ENCODE peak calls at places on chromosomes 16 and 17, in five cellular contexts. B is astrocyte of the spinal cord; N is CD4-positive, alpha-beta T cell; I is IMR-90; G is WTC11. K is an unnamed sample.

GRCh38 chr17:38628441-38628840 is 22.7 kb upstream of the SRCIN1 start:
- DNase-seq in B (no peak), N (no peak), I (peak), G (peak), K (peak)

GRCh38 chr17:47848198-47848513 is 2.8 kb downstream of the SP6 start:
- DNase-seq in B (no peak), N (no peak), I (no peak), G (no peak), K (no peak)

GRCh38 chr17:7589204-7589868 is 558 bp downstream of the SOX15 start:
- DNase-seq in B (peak), N (peak), I (peak), G (peak), K (peak)

GRCh38 chr16:10647264-10647720 is 47.4 kb downstream of the TEKT5 start:
- DNase-seq in B (no peak), N (no peak), I (no peak), G (no peak), K (no peak)

GRCh38 chr17:1574697-1575471 is 12.3 kb upstream of the PITPNA start:
- DNase-seq in B (no peak), N (no peak), I (no peak), G (peak), K (no peak)

GRCh38 chr17:2101448-2102257 is 46.8 kb downstream of the HIC1 start:
- DNase-seq in B (peak), N (peak), I (no peak), G (no peak), K (no peak)

GRCh38 chr17:4938670-4939553 is 934 bp downstream of the SLC25A11 start:
- DNase-seq in B (no peak), N (no peak), I (no peak), G (no peak), K (peak)

GRCh38 chr16:49652441-49653175 is 203.3 kb downstream of the ZNF423 start:
- DNase-seq in B (peak), N (no peak), I (no peak), G (no peak), K (peak)

GRCh38 chr16:46857261-46857962 is 26.4 kb upstream of the C16orf87 start:
- DNase-seq in B (peak), N (no peak), I (peak), G (no peak), K (peak)

GRCh38 chr17:1561420-1562177 is 993 bp downstream of the PITPNA start:
- DNase-seq in B (no peak), N (peak), I (no peak), G (peak), K (peak)

GRCh38 chr17:77404812-77405581 is 264.2 kb downstream of the SEC14L1 start:
- DNase-seq in B (peak), N (peak), I (peak), G (no peak), K (peak)

GRCh38 chr16:67967956-67968439 is 439 bp downstream of the SLC12A4 start:
- DNase-seq in B (no peak), N (peak), I (peak), G (peak), K (no peak)

GRCh38 chr16:57906385-57907316 is 64.3 kb downstream of the CNGB1 start:
- DNase-seq in B (no peak), N (peak), I (no peak), G (peak), K (no peak)

GRCh38 chr17:7838291-7839075 is 4.5 kb downstream of the KDM6B start:
- DNase-seq in B (peak), N (no peak), I (peak), G (no peak), K (peak)

GRCh38 chr17:59331929-59332889 is 754 bp downstream of the YPEL2 start:
- DNase-seq in B (no peak), N (peak), I (no peak), G (peak), K (no peak)

GRCh38 chr17:73770115-73770848 is 126.0 kb upstream of the SDK2 start:
- DNase-seq in B (peak), N (no peak), I (peak), G (no peak), K (peak)

GRCh38 chr17:14302421-14303099 is 1.7 kb downstream of the HS3ST3B1 start:
- DNase-seq in B (peak), N (peak), I (peak), G (peak), K (peak)

GRCh38 chr17:14301761-14302401 is 1.0 kb downstream of the HS3ST3B1 start:
- DNase-seq in B (peak), N (peak), I (peak), G (no peak), K (peak)

GRCh38 chr17:14301279-14301760 is 439 bp downstream of the HS3ST3B1 start:
- DNase-seq in B (peak), N (peak), I (no peak), G (no peak), K (no peak)

GRCh38 chr17:14299261-14300093 is 1.4 kb upstream of the HS3ST3B1 start:
- DNase-seq in B (peak), N (no peak), I (no peak), G (peak), K (peak)

DNA sequence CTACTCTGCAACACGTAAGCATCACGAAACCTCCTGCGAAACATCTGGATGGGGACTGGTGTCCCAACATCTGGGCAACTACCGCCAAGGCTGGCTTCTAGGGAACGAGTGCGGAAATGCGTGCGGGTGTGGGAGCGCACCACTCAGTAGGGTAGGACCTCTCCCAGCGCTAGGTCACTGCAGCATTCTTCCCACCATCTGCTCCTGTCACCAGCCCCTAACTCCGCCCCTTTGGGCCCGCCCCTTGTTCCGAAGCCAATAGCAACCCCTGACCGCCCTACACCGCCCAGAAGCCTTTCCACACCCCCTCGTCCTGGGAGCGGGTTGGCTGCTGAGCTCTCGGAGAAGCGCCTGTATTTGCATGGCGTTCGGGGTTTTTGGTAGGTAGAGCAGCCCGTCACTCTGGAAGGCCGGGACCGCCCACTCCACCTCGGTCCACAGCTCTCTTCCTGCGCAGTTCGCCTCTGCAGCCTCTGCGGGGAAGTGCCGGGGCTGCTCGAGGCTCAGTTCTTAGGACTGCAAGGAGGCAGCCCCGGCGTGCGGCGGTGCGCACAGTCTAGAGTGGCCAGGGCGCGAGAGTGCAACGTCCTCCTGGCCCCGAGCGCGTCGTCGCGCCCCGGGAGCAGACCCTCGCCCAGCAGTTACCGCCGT is at the start of gene HS3ST3B1:
- DNase-seq in B (peak), N (peak), I (peak), G (peak), K (peak)
- TF ChIP-seq CTCF in B (no peak), N (no peak), I (no peak), G (no peak), K (peak)

GRCh38 chr16:85056211-85056748 is 28.7 kb downstream of the KIAA0513 start:
- DNase-seq in B (no peak), N (no peak), I (peak), G (peak), K (peak)
- TF ChIP-seq CTCF in B (peak), N (peak), I (peak), G (no peak), K (peak)

GRCh38 chr16:84948855-84949610 is 62.3 kb downstream of the ZDHHC7 start:
- DNase-seq in B (no peak), N (no peak), I (no peak), G (no peak), K (no peak)
- TF ChIP-seq CTCF in B (no peak), N (no peak), I (no peak), G (no peak), K (no peak)

GRCh38 chr17:80984749-80985148 is 6.9 kb upstream of the CHMP6 start:
- DNase-seq in B (peak), N (no peak), I (peak), G (peak), K (peak)
- TF ChIP-seq CTCF in B (peak), N (no peak), I (peak), G (no peak), K (peak)

GRCh38 chr17:76125391-76125675 is 15.7 kb downstream of the FOXJ1 start:
- DNase-seq in B (no peak), N (no peak), I (no peak), G (no peak), K (no peak)

GRCh38 chr17:76125922-76126321 is 15.1 kb downstream of the FOXJ1 start:
- DNase-seq in B (no peak), N (no peak), I (no peak), G (no peak), K (no peak)

GRCh38 chr17:76123127-76123499 is 17.9 kb downstream of the FOXJ1 start:
- DNase-seq in B (no peak), N (no peak), I (no peak), G (no peak), K (no peak)

GRCh38 chr17:76123749-76124581 is 17.1 kb downstream of the FOXJ1 start:
- DNase-seq in B (no peak), N (no peak), I (no peak), G (no peak), K (no peak)

GRCh38 chr17:76124582-76125390 is 16.3 kb downstream of the FOXJ1 start:
- DNase-seq in B (no peak), N (no peak), I (no peak), G (peak), K (peak)
- TF ChIP-seq CTCF in B (peak), N (no peak), I (peak), G (peak), K (peak)

K was measured in cardiac fibroblast.